ENCODE peak calls at places on chromosomes 6 and 20, in six cellular contexts. M is GM12891, X is HepG2, R is GM12878, E is H1, D is K562. U is an unnamed sample.

GRCh38 chr6:39884696-39885095 is 49.6 kb downstream of the MOCS1 start:
- DNase-seq in E (no peak), M (no peak), R (no peak), D (no peak), X (no peak), U (no peak)

GRCh38 chr20:53943522-53944291 is 126.7 kb downstream of the BCAS1 start:
- DNase-seq in E (peak; percentile 44), M (no peak), R (no peak), D (peak; percentile 56), X (peak; percentile 34), U (no peak)

GRCh38 chr6:160337301-160337700 is 10.9 kb upstream of the SLC22A3 start:
- DNase-seq in X (no peak), D (no peak), R (no peak), M (no peak), E (no peak), U (no peak)

GRCh38 chr6:13814176-13814937 is at the start of gene MCUR1:
- DNase-seq in M (peak; percentile 80), E (peak; percentile 83), X (peak; percentile 77), D (peak; percentile 93), R (peak; percentile 80), U (peak; percentile 79)

GRCh38 chr20:10474606-10475184 is 39.6 kb downstream of the SLX4IP start:
- DNase-seq in X (no peak), E (no peak), M (no peak), D (no peak), R (no peak), U (no peak)

GRCh38 chr20:62900052-62900691 is 26.1 kb downstream of the DIDO1 start:
- DNase-seq in M (peak; percentile 87), D (peak; percentile 84), R (no peak), X (peak; percentile 82), E (peak; percentile 88), U (peak; percentile 89)

GRCh38 chr20:36830791-36831691 is 44.9 kb upstream of the TLDC2 start:
- DNase-seq in R (no peak), E (no peak), D (no peak), M (no peak), X (no peak), U (no peak)

GRCh38 chr6:169832247-169832948 is 81.0 kb downstream of the ERMARD start:
- DNase-seq in D (no peak), M (no peak), X (peak; percentile 9), R (no peak), E (no peak), U (no peak)

GRCh38 chr20:50625986-50626677 is 65.2 kb downstream of the RIPOR3 start:
- DNase-seq in D (peak; percentile 72), X (peak; percentile 75), M (no peak), R (no peak), E (peak; percentile 94), U (no peak)

GRCh38 chr20:57066126-57066900 is 200.1 kb downstream of the BMP7 start:
- DNase-seq in E (no peak), M (no peak), X (no peak), D (no peak), R (no peak), U (no peak)

GRCh38 chr6:115071962-115072361 is 729.1 kb upstream of the HS3ST5 start:
- DNase-seq in M (no peak), X (no peak), E (no peak), R (no peak), D (no peak), U (no peak)

GRCh38 chr6:17725083-17725482 is 18.4 kb upstream of the NUP153 start:
- DNase-seq in X (peak; percentile 82), D (peak; percentile 44), E (peak; percentile 69), M (no peak), R (no peak), U (no peak)

GRCh38 chr20:51529027-51529749 is 13.3 kb downstream of the NFATC2 start:
- DNase-seq in R (no peak), E (no peak), D (peak; percentile 47), M (no peak), X (no peak), U (no peak)

GRCh38 chr20:6265204-6265904 is 142.5 kb upstream of the FERMT1 start:
- DNase-seq in R (no peak), M (no peak), D (no peak), X (peak; percentile 55), E (no peak), U (no peak)

GRCh38 chr6:133705071-133705470 is 183.8 kb upstream of the TCF21 start:
- DNase-seq in M (no peak), R (no peak), E (no peak), X (no peak), D (no peak), U (no peak)

GRCh38 chr6:16503919-16504554 is 257.2 kb downstream of the ATXN1 start:
- DNase-seq in X (no peak), D (no peak), R (peak; percentile 92), M (no peak), E (no peak), U (no peak)

GRCh38 chr6:168291450-168291849 is 28.1 kb downstream of the DACT2 start:
- DNase-seq in X (no peak), D (no peak), M (no peak), R (no peak), E (no peak), U (no peak)

DNA sequence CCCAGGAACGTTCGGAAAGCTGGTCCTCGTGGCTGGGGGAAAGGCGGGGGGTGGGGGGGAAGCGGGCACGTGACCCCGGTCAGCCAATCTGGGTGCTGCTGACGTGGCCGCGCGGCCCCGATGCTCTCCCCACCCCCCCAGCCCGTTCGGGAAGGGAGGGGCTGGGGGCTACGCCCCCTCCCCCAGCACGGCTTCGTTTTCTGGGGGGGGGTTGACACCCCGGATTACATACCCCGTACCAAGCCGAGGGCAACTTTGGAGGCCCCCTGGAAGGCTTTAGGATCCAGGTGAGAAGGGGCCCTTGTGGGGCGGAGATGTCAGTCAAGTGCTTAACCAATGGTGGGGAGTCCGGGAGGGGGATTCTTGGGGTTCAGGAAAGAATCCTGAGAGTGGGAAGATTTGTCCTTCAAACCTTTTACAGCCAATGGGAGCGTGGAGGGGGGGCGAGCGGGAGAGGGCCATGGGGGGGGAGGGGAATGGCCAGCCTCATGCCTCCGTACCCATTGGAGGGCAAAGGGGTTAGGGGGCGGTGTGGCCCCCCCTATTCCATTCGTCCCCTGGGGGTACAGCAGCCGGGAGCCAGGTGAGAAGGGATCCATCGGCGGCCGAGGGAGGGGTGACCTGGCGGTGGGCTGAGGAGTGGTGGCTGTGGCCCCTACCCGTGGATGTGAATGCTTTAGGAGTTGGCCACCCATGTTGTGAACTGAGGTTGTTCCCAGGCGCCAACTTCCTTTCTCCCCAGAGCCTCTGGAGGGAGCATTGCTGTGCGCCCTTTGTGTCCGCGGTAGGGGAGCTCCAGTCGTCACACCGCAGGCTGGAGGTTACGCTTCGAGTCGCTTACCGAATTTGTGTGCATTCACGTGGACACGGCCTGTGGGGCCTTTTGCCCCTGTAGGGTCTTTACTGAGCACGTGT is 633 bp downstream of the BRD2 start:
- DNase-seq in D (peak; percentile 90), E (peak; percentile 87), X (peak; percentile 95), M (peak; percentile 57), R (no peak), U (peak; percentile 71)
- TF ChIP-seq TAF1 in D (peak; percentile 74), E (peak; percentile 98), X (peak; percentile 92), M (peak; percentile 62), R (peak; percentile 73), U (peak; percentile 78)

GRCh38 chr6:31462026-31462963 is 35.6 kb upstream of the MICB start:
- DNase-seq in X (no peak), D (no peak), R (no peak), M (no peak), E (peak; percentile 55), U (no peak)

GRCh38 chr6:31464252-31465184 is 33.4 kb upstream of the MICB start:
- DNase-seq in X (no peak), R (no peak), E (no peak), D (no peak), M (no peak), U (no peak)

GRCh38 chr6:31465185-31465536 is 32.8 kb upstream of the MICB start:
- DNase-seq in X (no peak), D (no peak), M (no peak), R (no peak), E (no peak), U (no peak)

GRCh38 chr6:31465718-31466117 is 32.2 kb upstream of the MICB start:
- DNase-seq in E (no peak), R (no peak), D (no peak), M (no peak), X (no peak), U (no peak)

DNA sequence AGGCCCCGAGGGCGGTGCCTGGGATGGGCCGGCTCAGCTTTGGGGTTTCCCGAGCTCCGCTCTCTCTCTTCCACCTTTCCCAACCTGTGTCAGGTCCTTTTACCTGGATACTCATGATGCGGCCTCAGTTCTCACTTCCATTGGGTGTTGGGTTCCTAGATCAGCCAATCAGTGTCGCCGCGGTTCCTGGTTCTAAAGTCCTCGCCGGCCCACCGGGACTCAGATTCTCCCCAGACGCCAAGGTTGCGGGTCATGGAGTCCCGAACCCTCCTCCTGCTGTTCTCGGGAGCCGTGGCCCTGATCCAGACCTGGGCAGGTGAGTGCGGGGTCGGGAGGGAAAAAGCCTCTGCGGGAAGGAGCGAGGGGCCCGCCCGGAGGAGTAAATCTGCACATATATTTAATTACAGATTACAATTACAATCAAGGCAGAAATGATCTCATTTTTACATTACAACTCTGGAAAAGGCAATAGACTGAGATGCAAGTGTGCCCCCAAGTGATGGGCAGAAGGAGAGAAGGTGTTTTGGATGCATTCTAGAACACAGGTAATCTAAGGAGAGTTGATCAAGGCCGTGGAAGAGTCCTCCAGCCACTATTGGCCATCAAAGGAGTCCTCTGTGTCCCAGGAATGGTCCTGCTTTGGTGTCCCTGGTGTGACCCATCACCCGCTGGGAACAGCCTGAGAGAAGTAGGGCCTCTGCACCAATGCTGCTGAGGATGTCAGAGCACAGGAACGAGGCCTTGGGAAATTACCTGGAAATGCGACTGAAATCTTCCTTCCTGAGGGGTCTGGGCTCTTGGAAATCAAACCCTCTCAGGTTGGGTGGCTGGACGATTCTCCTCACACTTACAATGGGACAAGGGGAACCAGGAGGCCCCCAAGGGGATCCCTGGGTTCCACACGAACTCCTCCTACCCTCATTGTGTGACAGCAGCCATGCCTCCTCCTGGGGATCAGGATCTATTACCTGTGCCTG is 34.7 kb upstream of the MICB start:
- DNase-seq in X (peak; percentile 92), M (peak; percentile 70), E (peak; percentile 97), D (peak; percentile 86), R (peak; percentile 96), U (peak; percentile 78)
- TF ChIP-seq POLR2A in X (peak; percentile 84), M (peak; percentile 98), E (peak; percentile 23), D (no peak), R (peak; percentile 96), U (peak; percentile 99)

GRCh38 chr20:44460795-44461141 is 14.9 kb upstream of the TTPAL start:
- DNase-seq in X (peak; percentile 73), M (no peak), R (no peak), D (peak; percentile 38), E (no peak), U (no peak)
- TF ChIP-seq TAF1 in X (no peak), M (no peak), R (no peak), D (no peak), E (no peak), U (no peak)

DNA sequence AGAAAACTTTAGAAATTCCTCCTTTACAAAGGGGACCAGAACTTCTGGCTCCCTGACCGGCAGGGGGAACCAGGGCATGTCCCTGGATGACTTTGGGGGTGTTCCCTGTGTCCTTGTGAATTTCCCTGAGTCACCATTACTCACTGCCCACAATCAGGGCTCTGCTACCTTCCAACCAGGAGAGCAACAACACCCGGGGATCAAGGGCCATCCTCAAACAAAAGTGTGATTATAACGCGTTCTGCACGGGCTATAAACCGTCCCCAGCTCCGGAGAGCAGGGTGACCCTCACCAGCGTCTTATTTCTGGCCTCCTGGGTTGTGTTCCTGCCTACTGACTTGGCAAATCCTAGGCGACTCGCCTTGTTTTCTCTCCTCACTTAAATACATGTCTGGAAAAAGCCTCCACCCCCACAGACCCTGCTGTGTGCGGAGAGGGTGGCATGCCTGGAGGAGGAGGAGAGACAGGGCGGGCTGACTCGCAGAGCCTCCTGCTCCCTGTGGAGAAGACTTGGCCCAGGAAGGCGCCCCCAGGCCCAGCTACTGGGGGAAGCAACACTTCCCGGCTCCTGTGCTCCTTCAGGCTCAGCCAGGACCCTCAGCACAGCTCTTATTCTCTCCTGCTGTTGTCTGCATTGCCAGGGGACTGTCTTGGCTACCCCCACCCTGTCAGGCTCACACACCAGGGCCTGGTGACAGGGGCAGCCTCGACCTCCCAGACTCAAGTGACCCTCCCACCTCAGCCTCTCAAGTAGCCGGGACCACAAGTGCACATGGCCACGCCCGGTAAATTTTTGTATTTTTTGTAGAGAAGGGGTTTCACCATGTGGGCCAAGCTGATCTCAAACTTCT is 54.1 kb downstream of the FGD2 start:
- DNase-seq in M (no peak), D (peak; percentile 92), R (no peak), E (peak; percentile 82), X (peak; percentile 99), U (no peak)
- TF ChIP-seq POLR2A in M (no peak), D (peak; percentile 61), R (no peak), E (no peak), X (no peak), U (no peak)